ENCODE peak calls at places on chromosomes 3 and 15, in eight cellular contexts. E, H, T, S, V, Y, A and B are unnamed samples.

GRCh38 chr15:94670436-94671034 is 439.2 kb downstream of the MCTP2 start:
- DNase-seq in E (peak), H (no peak), T (no peak), S (no peak), V (no peak), Y (peak), A (peak), B (peak)

GRCh38 chr15:52787549-52788098 is 2.5 kb downstream of the ONECUT1 start:
- DNase-seq in E (no peak), H (no peak), T (no peak), S (no peak), V (peak), Y (no peak), A (no peak), B (no peak)

GRCh38 chr15:88638626-88639372 is at the start of gene ISG20:
- DNase-seq in E (peak), H (peak), T (peak), S (peak), V (peak), Y (peak), A (peak), B (peak)

GRCh38 chr15:68218847-68219798 is 10.4 kb downstream of the CLN6 start:
- DNase-seq in E (no peak), H (no peak), T (no peak), S (peak), V (no peak), Y (no peak), A (no peak), B (no peak)

GRCh38 chr15:98785796-98786581 is 137.7 kb downstream of the IGF1R start:
- DNase-seq in E (no peak), H (no peak), T (no peak), S (peak), V (peak), Y (no peak), A (no peak), B (no peak)

GRCh38 chr15:55277116-55277564 is 12.5 kb downstream of the RAB27A start:
- DNase-seq in E (peak), H (peak), T (no peak), S (no peak), V (no peak), Y (no peak), A (peak), B (peak)

GRCh38 chr15:41150279-41150678 is 34.2 kb upstream of the INO80 start:
- DNase-seq in E (no peak), H (no peak), T (no peak), S (no peak), V (no peak), Y (no peak), A (no peak), B (peak)

GRCh38 chr15:63599401-63600000 is 2.3 kb downstream of the FBXL22 start:
- DNase-seq in E (peak), H (peak), T (peak), S (peak), V (peak), Y (peak), A (peak), B (peak)

GRCh38 chr15:72784233-72784876 is 797 bp upstream of the ADPGK start:
- DNase-seq in E (peak), H (no peak), T (peak), S (no peak), V (no peak), Y (peak), A (peak), B (peak)

GRCh38 chr15:65939901-65940617 is 70.8 kb downstream of the RAB11A start:
- DNase-seq in E (peak), H (no peak), T (no peak), S (peak), V (no peak), Y (peak), A (peak), B (peak)

GRCh38 chr15:78775472-78775871 is 35.8 kb downstream of the ADAMTS7 start:
- DNase-seq in E (no peak), H (no peak), T (no peak), S (no peak), V (no peak), Y (no peak), A (no peak), B (no peak)

GRCh38 chr15:39756806-39757522 is 25.7 kb downstream of the FSIP1 start:
- DNase-seq in E (peak), H (peak), T (no peak), S (no peak), V (no peak), Y (peak), A (peak), B (peak)

GRCh38 chr3:66150977-66151376 is 69.8 kb upstream of the SLC25A26 start:
- DNase-seq in E (no peak), H (no peak), T (no peak), S (no peak), V (no peak), Y (no peak), A (no peak), B (no peak)

GRCh38 chr3:15875016-15875689 is 77.4 kb upstream of the ANKRD28 start:
- DNase-seq in E (peak), H (no peak), T (no peak), S (no peak), V (no peak), Y (peak), A (peak), B (peak)

GRCh38 chr3:33277193-33277882 is at the start of gene FBXL2:
- DNase-seq in E (peak), H (no peak), T (peak), S (peak), V (peak), Y (peak), A (peak), B (peak)

GRCh38 chr3:170707899-170708298 is 122.0 kb upstream of the SLC7A14 start:
- DNase-seq in E (no peak), H (no peak), T (no peak), S (no peak), V (no peak), Y (no peak), A (no peak), B (no peak)

GRCh38 chr3:150599611-150600297 is 3.4 kb upstream of the SELENOT start:
- DNase-seq in E (peak), H (no peak), T (no peak), S (no peak), V (no peak), Y (no peak), A (peak), B (peak)

GRCh38 chr15:100338971-100339444 is 2.8 kb downstream of the ADAMTS17 start:
- DNase-seq in E (peak), H (peak), T (peak), S (peak), V (no peak), Y (peak), A (peak), B (no peak)

GRCh38 chr3:49671291-49672288 is 2.6 kb upstream of the APEH start:
- DNase-seq in E (peak), H (peak), T (peak), S (peak), V (no peak), Y (peak), A (peak), B (peak)

GRCh38 chr3:86563358-86563970 is 427.5 kb downstream of the VGLL3 start:
- DNase-seq in E (peak), H (no peak), T (no peak), S (no peak), V (no peak), Y (peak), A (peak), B (peak)

GRCh38 chr3:187833375-187833774 is 88.1 kb upstream of the BCL6 start:
- DNase-seq in E (no peak), H (no peak), T (no peak), S (no peak), V (no peak), Y (no peak), A (no peak), B (no peak)

DNA sequence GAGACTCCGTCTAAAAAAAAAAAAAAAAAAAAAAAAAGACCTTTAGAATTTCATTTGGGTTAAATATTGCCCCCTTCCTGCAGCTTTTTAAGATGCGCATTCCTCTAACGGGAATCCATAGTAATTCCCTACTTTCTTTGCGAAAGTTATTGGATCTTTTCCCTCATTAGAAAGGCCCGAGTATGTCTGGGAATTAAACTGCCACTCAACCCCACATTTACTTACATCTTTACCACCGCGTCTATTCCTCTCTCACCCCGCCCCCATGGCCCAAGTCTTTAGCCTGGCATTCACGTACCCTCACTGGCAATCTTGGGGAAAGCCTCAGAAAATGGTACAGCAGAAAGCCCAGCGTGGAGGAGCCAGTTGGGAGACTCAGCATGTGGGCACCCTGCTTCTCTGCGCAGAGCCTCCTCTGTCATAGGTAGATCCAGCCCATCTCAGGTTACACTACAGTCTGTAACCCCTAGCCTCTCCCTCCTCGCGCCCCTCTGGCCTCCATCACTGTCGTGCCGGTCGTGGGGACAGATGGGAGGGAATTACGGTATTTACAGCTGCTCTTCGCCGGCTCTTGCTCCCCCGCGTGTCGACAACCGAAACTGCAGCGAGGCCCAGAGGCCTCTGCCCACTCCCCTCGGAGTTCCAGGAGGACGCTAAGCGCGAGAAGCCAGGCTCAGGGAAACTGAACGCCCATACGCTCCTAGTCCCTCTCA is 6.4 kb upstream of the ANKDD1A start:
- DNase-seq in E (peak), H (peak), T (peak), S (peak), V (peak), Y (peak), A (peak), B (peak)
- H3K4me3 ChIP-seq in E (peak), H (no peak), T (peak), S (peak), V (no peak), Y (peak), A (peak), B (peak)

GRCh38 chr3:194497799-194498575 is 11.2 kb upstream of the ATP13A3 start:
- DNase-seq in E (no peak), H (no peak), T (no peak), S (no peak), V (no peak), Y (no peak), A (no peak), B (no peak)

GRCh38 chr3:194503101-194503531 is 16.3 kb upstream of the ATP13A3 start:
- DNase-seq in E (no peak), H (no peak), T (no peak), S (no peak), V (no peak), Y (peak), A (no peak), B (no peak)

GRCh38 chr3:194504146-194504545 is 17.3 kb upstream of the ATP13A3 start:
- DNase-seq in E (no peak), H (no peak), T (no peak), S (no peak), V (no peak), Y (no peak), A (no peak), B (no peak)

GRCh38 chr3:194496217-194496881 is 9.5 kb upstream of the ATP13A3 start:
- DNase-seq in E (no peak), H (no peak), T (no peak), S (no peak), V (no peak), Y (no peak), A (no peak), B (no peak)

GRCh38 chr3:194500198-194500597 is 13.4 kb upstream of the ATP13A3 start:
- DNase-seq in E (no peak), H (no peak), T (no peak), S (no peak), V (no peak), Y (no peak), A (no peak), B (no peak)
- H3K4me3 ChIP-seq in E (no peak), H (no peak), T (no peak), S (no peak), V (no peak), Y (no peak), A (no peak), B (no peak)

GRCh38 chr15:70375586-70375985 is 277.9 kb upstream of the TLE3 start:
- DNase-seq in E (no peak), H (no peak), T (no peak), S (no peak), V (no peak), Y (no peak), A (no peak), B (no peak)

GRCh38 chr15:70376929-70377691 is 279.4 kb upstream of the TLE3 start:
- DNase-seq in E (peak), H (no peak), T (peak), S (peak), V (no peak), Y (peak), A (peak), B (peak)

GRCh38 chr15:70375006-70375409 is 277.3 kb upstream of the TLE3 start:
- DNase-seq in E (peak), H (no peak), T (peak), S (no peak), V (no peak), Y (peak), A (no peak), B (no peak)

GRCh38 chr15:70378126-70379031 is 280.7 kb upstream of the TLE3 start:
- DNase-seq in E (no peak), H (no peak), T (no peak), S (peak), V (no peak), Y (no peak), A (no peak), B (no peak)

GRCh38 chr15:70376031-70376928 is 278.6 kb upstream of the TLE3 start:
- DNase-seq in E (no peak), H (no peak), T (no peak), S (peak), V (no peak), Y (no peak), A (no peak), B (no peak)
- H3K4me3 ChIP-seq in E (no peak), H (no peak), T (no peak), S (no peak), V (no peak), Y (peak), A (no peak), B (no peak)

GRCh38 chr3:30098656-30099454 is 507.5 kb upstream of the TGFBR2 start:
- DNase-seq in E (peak), H (no peak), T (no peak), S (no peak), V (no peak), Y (peak), A (peak), B (peak)
- H3K4me3 ChIP-seq in E (no peak), H (no peak), T (no peak), S (no peak), V (no peak), Y (peak), A (no peak), B (no peak)

DNA sequence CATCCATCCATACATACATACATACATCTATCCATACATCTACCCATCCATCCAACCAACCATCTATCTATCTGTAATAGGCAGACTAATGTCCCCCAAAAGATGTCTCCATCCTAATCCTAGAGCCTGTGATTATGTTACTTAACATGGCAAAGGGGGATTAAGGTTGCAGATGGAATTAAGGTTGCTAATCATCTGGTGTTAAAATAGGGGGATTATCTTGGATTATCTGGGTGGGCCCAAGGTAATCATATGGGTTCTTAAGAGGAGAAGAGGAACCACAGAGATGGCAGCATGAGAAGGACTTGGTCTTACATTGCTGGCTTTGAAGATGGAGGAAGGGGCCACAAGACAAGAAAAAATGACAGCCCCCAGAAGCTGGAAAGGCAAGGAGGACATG is 14.7 kb upstream of the RPL29 start:
- DNase-seq in E (no peak), H (no peak), T (no peak), S (no peak), V (no peak), Y (no peak), A (no peak), B (no peak)
- H3K4me3 ChIP-seq in E (no peak), H (no peak), T (no peak), S (no peak), V (no peak), Y (no peak), A (no peak), B (no peak)

GRCh38 chr3:30439451-30440053 is 166.8 kb upstream of the TGFBR2 start:
- DNase-seq in E (no peak), H (no peak), T (no peak), S (no peak), V (no peak), Y (no peak), A (no peak), B (no peak)

GRCh38 chr3:30437172-30437571 is 169.2 kb upstream of the TGFBR2 start:
- DNase-seq in E (peak), H (no peak), T (peak), S (no peak), V (no peak), Y (peak), A (peak), B (no peak)

GRCh38 chr3:30440147-30440604 is 166.2 kb upstream of the TGFBR2 start:
- DNase-seq in E (peak), H (no peak), T (no peak), S (peak), V (no peak), Y (no peak), A (peak), B (no peak)

GRCh38 chr3:30438121-30438520 is 168.3 kb upstream of the TGFBR2 start:
- DNase-seq in E (no peak), H (no peak), T (no peak), S (no peak), V (no peak), Y (no peak), A (no peak), B (no peak)

DNA sequence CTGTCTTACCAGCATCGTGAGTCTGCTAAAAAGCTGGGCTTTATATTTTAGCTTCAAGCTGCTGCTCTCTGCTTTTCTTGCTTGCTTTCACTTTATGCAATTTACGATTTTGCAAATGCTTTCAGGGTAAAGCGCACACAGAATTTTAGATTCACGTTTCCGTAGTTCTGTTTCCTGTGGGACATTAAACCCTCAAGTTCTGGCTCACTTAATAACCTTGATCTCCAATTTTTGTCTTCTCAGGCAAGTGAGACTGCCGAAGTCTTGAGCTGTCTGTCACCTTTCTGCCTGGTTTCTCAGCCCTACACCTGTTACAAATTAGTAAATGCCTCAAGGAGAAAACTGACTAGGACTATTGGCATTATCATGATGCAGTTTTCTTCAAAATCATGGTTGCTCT is 170.5 kb upstream of the TGFBR2 start:
- DNase-seq in E (no peak), H (peak), T (no peak), S (no peak), V (no peak), Y (no peak), A (no peak), B (no peak)
- H3K4me3 ChIP-seq in E (no peak), H (peak), T (no peak), S (no peak), V (no peak), Y (peak), A (no peak), B (peak)

GRCh38 chr3:11807651-11808050 is 39.0 kb downstream of the TAMM41 start:
- DNase-seq in E (no peak), H (no peak), T (no peak), S (no peak), V (no peak), Y (peak), A (no peak), B (no peak)
- H3K4me3 ChIP-seq in E (no peak), H (no peak), T (no peak), S (no peak), V (no peak), Y (no peak), A (no peak), B (no peak)